ENCODE peak calls at places on chromosomes 3 and 15, in five cellular contexts. M is GM12878; G is SJSA1; N is naive thymus-derived CD4-positive, alpha-beta T cell; F is posterior cingulate gyrus. B is an unnamed sample.

GRCh38 chr3:187737401-187738088 is 7.7 kb downstream of the BCL6 start:
- DNase-seq in G (peak; percentile 52), F (peak; percentile 92), M (no peak), N (peak; percentile 19), B (no peak)

GRCh38 chr3:1578105-1578833 is 485.4 kb downstream of the CNTN6 start:
- DNase-seq in F (no peak), N (no peak), M (no peak), G (no peak), B (no peak)

GRCh38 chr15:91782221-91782620 is 71.3 kb upstream of the SLCO3A1 start:
- DNase-seq in N (no peak), M (no peak), F (no peak), G (no peak), B (no peak)

GRCh38 chr3:150183619-150184425 is 213.1 kb upstream of the PFN2 start:
- DNase-seq in M (peak; percentile 37), N (peak; percentile 40), F (peak; percentile 96), G (peak; percentile 74), B (peak; percentile 74)

GRCh38 chr15:41160639-41161315 is 44.7 kb upstream of the INO80 start:
- DNase-seq in M (no peak), G (no peak), N (no peak), F (no peak), B (no peak)

GRCh38 chr3:134885877-134886621 is 91.0 kb downstream of the EPHB1 start:
- DNase-seq in F (no peak), G (no peak), M (peak; percentile 95), N (no peak), B (no peak)

GRCh38 chr3:60250210-60250609 is 1001.0 kb downstream of the FHIT start:
- DNase-seq in F (no peak), M (no peak), G (no peak), N (no peak), B (no peak)

GRCh38 chr15:59438891-59439290 is 905 bp downstream of the FAM81A start:
- DNase-seq in M (no peak), N (no peak), G (no peak), F (peak; percentile 90), B (no peak)

GRCh38 chr15:96327155-96327741 is 3.3 kb upstream of the NR2F2 start:
- DNase-seq in N (no peak), M (peak; percentile 61), G (no peak), F (no peak), B (no peak)

GRCh38 chr3:14843321-14843720 is 24.6 kb downstream of the FGD5 start:
- DNase-seq in F (peak; percentile 65), G (no peak), M (no peak), N (no peak), B (no peak)

GRCh38 chr15:78087944-78088772 is 4.2 kb upstream of the SH2D7 start:
- DNase-seq in M (no peak), N (no peak), G (no peak), F (peak; percentile 35), B (no peak)

GRCh38 chr3:65233561-65233960 is 545.8 kb upstream of the ADAMTS9 start:
- DNase-seq in G (no peak), N (no peak), F (no peak), M (no peak), B (no peak)

GRCh38 chr3:173253471-173253870 is 112.4 kb upstream of the SPATA16 start:
- DNase-seq in M (no peak), G (no peak), N (no peak), F (no peak), B (no peak)

GRCh38 chr3:24502690-24503089 is 8.0 kb upstream of the THRB start:
- DNase-seq in M (no peak), F (no peak), G (no peak), N (no peak), B (no peak)

GRCh38 chr3:47464603-47465002 is 11.1 kb downstream of the SCAP start:
- DNase-seq in F (no peak), N (no peak), G (no peak), M (no peak), B (no peak)

GRCh38 chr3:108669211-108669610 is 79.7 kb downstream of the DZIP3 start:
- DNase-seq in G (no peak), F (no peak), N (no peak), M (peak; percentile 9), B (no peak)

GRCh38 chr15:49494842-49495241 is 71.8 kb downstream of the FGF7 start:
- DNase-seq in F (no peak), G (no peak), M (no peak), N (no peak), B (no peak)

GRCh38 chr3:138477120-138477519 is 42.7 kb downstream of the ESYT3 start:
- DNase-seq in M (no peak), F (no peak), N (no peak), G (no peak), B (no peak)

GRCh38 chr15:31346367-31347066 is 19.9 kb downstream of the KLF13 start:
- DNase-seq in F (peak; percentile 74), N (no peak), G (peak; percentile 92), M (no peak), B (no peak)

GRCh38 chr3:109532257-109533216 is 195.2 kb upstream of the DPPA4 start:
- DNase-seq in F (peak; percentile 89), G (no peak), N (peak; percentile 22), M (no peak), B (no peak)

GRCh38 chr3:169243122-169243521 is 420.4 kb downstream of the MECOM start:
- DNase-seq in M (no peak), G (no peak), N (no peak), F (no peak), B (no peak)

GRCh38 chr3:113495035-113495434 is 19.9 kb downstream of the SPICE1 start:
- DNase-seq in M (no peak), N (peak; percentile 41), G (no peak), F (no peak), B (no peak)

GRCh38 chr3:57545636-57546268 is 1.6 kb upstream of the DNAH12 start:
- DNase-seq in G (no peak), M (no peak), F (no peak), N (no peak), B (no peak)

GRCh38 chr15:29410342-29410741 is 140.7 kb upstream of the NSMCE3 start:
- DNase-seq in N (no peak), F (no peak), M (no peak), G (no peak), B (no peak)

GRCh38 chr3:178320481-178321352 is 215.5 kb upstream of the KCNMB2 start:
- DNase-seq in G (no peak), M (no peak), F (peak; percentile 77), N (no peak), B (peak; percentile 43)